ENCODE peak calls at places on chromosomes 3 and 15, in five cellular contexts. L is frontal cortex; C is activated CD8-positive, alpha-beta memory T cell treated with anti-CD3 and anti-CD28 coated beads, Interleukin-2, amount 50 U/mL, for 48 hours; W is left kidney; H is activated T-cell treated with anti-CD3 and anti-CD28 coated beads for 4 hours. M is an unnamed sample.

GRCh38 chr15:96047255-96047931 is 283.1 kb upstream of the NR2F2 start:
- DNase-seq in L (no peak), C (no peak), W (peak), H (no peak), M (no peak)

GRCh38 chr15:100597862-100598261 is 4.1 kb downstream of the LINS1 start:
- DNase-seq in L (no peak), C (no peak), W (no peak), H (no peak), M (no peak)

GRCh38 chr3:133934996-133935842 is 39.5 kb upstream of the RAB6B start:
- DNase-seq in L (no peak), C (peak), W (no peak), H (no peak), M (peak)

GRCh38 chr15:42749266-42749665 is 12.3 kb upstream of the CDAN1 start:
- DNase-seq in L (no peak), C (no peak), W (no peak), H (no peak), M (peak)

GRCh38 chr3:125194061-125194848 is 18.3 kb downstream of the SLC12A8 start:
- DNase-seq in L (no peak), C (no peak), W (peak), H (no peak), M (peak)

GRCh38 chr15:73072894-73073293 is 20.6 kb downstream of the NEO1 start:
- DNase-seq in L (no peak), C (no peak), W (no peak), H (no peak), M (no peak)

GRCh38 chr3:29764059-29764458 is 483.2 kb downstream of the RBMS3 start:
- DNase-seq in L (no peak), C (no peak), W (no peak), H (no peak), M (no peak)

GRCh38 chr15:75213212-75213767 is 11.6 kb downstream of the C15orf39 start:
- DNase-seq in L (no peak), C (no peak), W (no peak), H (no peak), M (no peak)

GRCh38 chr15:94080416-94080815 is 150.9 kb upstream of the MCTP2 start:
- DNase-seq in L (no peak), C (no peak), W (peak), H (no peak), M (peak)

GRCh38 chr15:71914092-71914491 is 103.7 kb downstream of the NR2E3 start:
- DNase-seq in L (no peak), C (no peak), W (no peak), H (no peak), M (no peak)

GRCh38 chr3:78368576-78369345 is 1328.9 kb downstream of the ROBO2 start:
- DNase-seq in L (no peak), C (no peak), W (no peak), H (no peak), M (no peak)

GRCh38 chr3:100533176-100533575 is 40.8 kb downstream of the TMEM45A start:
- DNase-seq in L (no peak), C (no peak), W (no peak), H (no peak), M (no peak)

GRCh38 chr3:160999268-160999667 is 105.9 kb downstream of the B3GALNT1 start:
- DNase-seq in L (no peak), C (no peak), W (no peak), H (no peak), M (no peak)

M was measured in osteocyte.